ENCODE peak calls at places on chromosomes 6 and 20, in four cellular contexts. O, Q, K and M are unnamed samples.

GRCh38 chr20:16661738-16662137 is 68.1 kb upstream of the SNRPB2 start:
- DNase-seq in O (no peak), Q (no peak), K (no peak), M (no peak)

GRCh38 chr6:7568021-7568420 is 22.0 kb upstream of the SNRNP48 start:
- DNase-seq in O (no peak), Q (no peak), K (no peak), M (no peak)

GRCh38 chr20:20465259-20465658 is 97.4 kb downstream of the INSM1 start:
- DNase-seq in O (no peak), Q (no peak), K (no peak), M (peak)

GRCh38 chr6:157822221-157823000 is 635 bp upstream of the SNX9 start:
- DNase-seq in O (peak), Q (peak), K (no peak), M (peak)

GRCh38 chr6:122730775-122731386 is 48.6 kb upstream of the FABP7 start:
- DNase-seq in O (no peak), Q (peak), K (peak), M (no peak)

GRCh38 chr6:292506-293184 is 358 bp downstream of the DUSP22 start:
- DNase-seq in O (peak), Q (peak), K (peak), M (peak)

GRCh38 chr6:35728663-35729348 is 8.0 kb upstream of the ARMC12 start:
- DNase-seq in O (no peak), Q (no peak), K (no peak), M (no peak)

GRCh38 chr20:1331101-1331500 is 2.2 kb upstream of the SDCBP2 start:
- DNase-seq in O (no peak), Q (no peak), K (no peak), M (no peak)

GRCh38 chr6:84588697-84589080 is 175.7 kb downstream of the TBX18 start:
- DNase-seq in O (no peak), Q (no peak), K (no peak), M (no peak)

GRCh38 chr20:44089987-44090674 is 96.9 kb downstream of the JPH2 start:
- DNase-seq in O (peak), Q (peak), K (peak), M (no peak)

GRCh38 chr6:53647437-53648094 is 18.0 kb downstream of the KLHL31 start:
- DNase-seq in O (no peak), Q (no peak), K (no peak), M (no peak)

GRCh38 chr6:73515204-73516101 is 5.4 kb downstream of the EEF1A1 start:
- DNase-seq in O (no peak), Q (peak), K (peak), M (peak)

GRCh38 chr6:108557494-108558371 is 3.0 kb upstream of the FOXO3 start:
- DNase-seq in O (no peak), Q (peak), K (peak), M (peak)

GRCh38 chr6:115910147-115910546 is 150.5 kb downstream of the FRK start:
- DNase-seq in O (no peak), Q (no peak), K (no peak), M (no peak)

GRCh38 chr20:36002855-36003254 is 34.5 kb downstream of the CNBD2 start:
- DNase-seq in O (no peak), Q (no peak), K (no peak), M (no peak)

GRCh38 chr20:805713-806112 is 27.8 kb upstream of the FAM110A start:
- DNase-seq in O (no peak), Q (no peak), K (no peak), M (no peak)

GRCh38 chr6:145891565-145891964 is 72.6 kb downstream of the SHPRH start:
- DNase-seq in O (no peak), Q (no peak), K (no peak), M (no peak)

GRCh38 chr6:122839906-122840305 is 50.8 kb downstream of the SMPDL3A start:
- DNase-seq in O (no peak), Q (no peak), K (no peak), M (no peak)

GRCh38 chr6:108755257-108756240 is 92.7 kb upstream of the ARMC2 start:
- DNase-seq in O (no peak), Q (no peak), K (no peak), M (no peak)

GRCh38 chr20:61806995-61807394 is 258.7 kb downstream of the TAF4 start:
- DNase-seq in O (no peak), Q (no peak), K (no peak), M (peak)

GRCh38 chr6:35590622-35591066 is 77.9 kb upstream of the TULP1 start:
- DNase-seq in O (no peak), Q (no peak), K (no peak), M (no peak)

GRCh38 chr6:37049990-37050853 is 44.8 kb downstream of the FGD2 start:
- DNase-seq in O (no peak), Q (peak), K (no peak), M (no peak)
- TF ChIP-seq NR3C1 in O (no peak), Q (no peak), K (no peak), M (no peak)

GRCh38 chr20:13839421-13840092 is 54.7 kb downstream of the NDUFAF5 start:
- DNase-seq in O (no peak), Q (no peak), K (no peak), M (no peak)
- TF ChIP-seq NR3C1 in O (no peak), Q (no peak), K (no peak), M (no peak)

DNA sequence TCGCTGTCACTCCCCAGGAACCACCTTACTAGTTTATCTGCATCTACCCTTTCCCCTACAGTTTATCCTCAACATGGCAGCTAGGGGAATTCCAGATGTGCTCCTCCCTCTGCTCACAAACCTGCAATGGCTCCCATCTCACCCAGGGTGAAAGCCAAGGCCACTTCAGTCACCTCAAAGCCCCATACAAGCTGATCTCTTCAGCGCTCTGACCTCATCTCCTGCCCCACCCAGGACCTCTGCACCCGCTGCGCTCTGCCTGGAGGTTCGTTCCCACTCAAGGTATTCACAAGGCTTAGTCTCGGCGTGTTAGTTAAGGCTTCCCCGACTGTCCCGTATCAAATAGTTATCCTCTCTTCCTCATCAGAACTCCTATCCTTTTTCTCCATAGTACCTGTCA is 28.6 kb upstream of the SPDEF start:
- DNase-seq in O (no peak), Q (no peak), K (no peak), M (no peak)
- TF ChIP-seq NR3C1 in O (no peak), Q (no peak), K (no peak), M (no peak)

DNA sequence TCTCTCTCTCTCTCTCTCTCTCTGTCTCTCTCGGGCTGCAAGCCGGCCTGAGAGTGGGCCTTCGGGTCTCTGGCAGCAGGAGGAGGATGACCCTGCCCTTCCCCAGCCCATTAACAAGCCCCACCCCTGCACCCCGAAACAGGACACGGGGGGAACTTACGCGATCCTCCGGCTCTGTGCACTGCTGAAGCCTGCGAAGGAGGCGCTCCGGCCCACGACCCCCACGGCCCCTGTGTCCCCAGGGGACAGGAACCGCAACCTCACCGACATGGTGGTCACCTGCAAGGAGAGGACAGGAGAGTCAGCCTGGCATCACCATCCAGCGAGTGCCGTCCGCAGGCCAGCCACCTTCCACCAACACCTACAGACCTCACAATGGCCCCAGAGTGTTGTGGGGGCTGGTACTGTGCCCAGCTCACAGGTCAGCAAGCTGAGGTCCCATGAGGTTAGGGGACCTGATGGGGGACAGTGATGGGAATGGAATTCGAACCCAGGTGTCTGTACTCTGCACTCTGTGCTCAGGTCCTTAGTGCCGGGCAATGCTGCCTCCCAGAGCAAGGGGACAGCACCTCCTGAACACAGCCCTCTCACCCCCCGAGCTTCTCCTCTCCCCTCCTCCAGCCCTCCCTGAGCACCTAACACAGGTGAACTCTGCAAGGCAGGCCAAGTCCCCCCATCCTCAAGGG is 60.6 kb downstream of the RIPOR3 start:
- DNase-seq in O (no peak), Q (no peak), K (no peak), M (no peak)
- TF ChIP-seq NR3C1 in O (no peak), Q (no peak), K (no peak), M (no peak)

GRCh38 chr6:167467282-167467681 is 142.4 kb downstream of the TTLL2 start:
- DNase-seq in O (no peak), Q (no peak), K (no peak), M (no peak)

GRCh38 chr6:167470101-167470835 is 145.4 kb downstream of the TTLL2 start:
- DNase-seq in O (no peak), Q (no peak), K (no peak), M (no peak)

GRCh38 chr6:167469101-167469500 is 144.2 kb downstream of the TTLL2 start:
- DNase-seq in O (no peak), Q (no peak), K (no peak), M (no peak)

GRCh38 chr6:167469655-167470054 is 144.8 kb downstream of the TTLL2 start:
- DNase-seq in O (no peak), Q (no peak), K (no peak), M (no peak)

GRCh38 chr6:167467793-167468431 is 143.0 kb downstream of the TTLL2 start:
- DNase-seq in O (no peak), Q (peak), K (no peak), M (no peak)
- TF ChIP-seq NR3C1 in O (no peak), Q (no peak), K (no peak), M (no peak)

DNA sequence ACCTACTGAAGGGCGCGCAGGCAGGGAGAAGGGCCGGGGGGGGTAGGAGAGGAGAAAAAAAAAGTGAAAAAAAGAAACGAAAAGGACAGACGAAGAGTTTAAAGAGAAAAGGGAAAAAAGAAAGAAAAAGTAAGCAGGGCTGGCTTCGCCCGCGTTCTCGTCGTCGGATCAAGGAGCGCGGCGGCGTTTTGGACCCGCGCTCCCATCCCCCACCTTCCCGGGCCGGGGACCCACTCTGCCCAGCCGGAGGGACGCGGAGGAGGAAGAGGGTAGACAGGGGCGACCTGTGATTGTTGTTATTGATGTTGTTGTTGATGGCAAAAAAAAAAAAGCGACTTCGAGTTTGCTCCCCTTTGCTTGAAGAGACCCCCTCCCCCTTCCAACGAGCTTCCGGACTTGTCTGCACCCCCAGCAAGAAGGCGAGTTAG is 2.4 kb downstream of the SOX4 start:
- DNase-seq in O (no peak), Q (no peak), K (no peak), M (no peak)
- TF ChIP-seq NR3C1 in O (no peak), Q (no peak), K (no peak), M (no peak)

GRCh38 chr6:160945516-160946177 is 45.9 kb upstream of the MAP3K4 start:
- DNase-seq in O (no peak), Q (no peak), K (no peak), M (no peak)

GRCh38 chr6:160950507-160950906 is 41.1 kb upstream of the MAP3K4 start:
- DNase-seq in O (peak), Q (no peak), K (no peak), M (no peak)

GRCh38 chr6:160951187-160952030 is 40.2 kb upstream of the MAP3K4 start:
- DNase-seq in O (no peak), Q (peak), K (no peak), M (no peak)

GRCh38 chr6:160952633-160953281 is 38.8 kb upstream of the MAP3K4 start:
- DNase-seq in O (no peak), Q (no peak), K (no peak), M (no peak)

GRCh38 chr6:160949531-160949930 is 42.0 kb upstream of the MAP3K4 start:
- DNase-seq in O (no peak), Q (no peak), K (no peak), M (no peak)
- TF ChIP-seq NR3C1 in O (no peak), Q (no peak), K (no peak), M (no peak)

DNA sequence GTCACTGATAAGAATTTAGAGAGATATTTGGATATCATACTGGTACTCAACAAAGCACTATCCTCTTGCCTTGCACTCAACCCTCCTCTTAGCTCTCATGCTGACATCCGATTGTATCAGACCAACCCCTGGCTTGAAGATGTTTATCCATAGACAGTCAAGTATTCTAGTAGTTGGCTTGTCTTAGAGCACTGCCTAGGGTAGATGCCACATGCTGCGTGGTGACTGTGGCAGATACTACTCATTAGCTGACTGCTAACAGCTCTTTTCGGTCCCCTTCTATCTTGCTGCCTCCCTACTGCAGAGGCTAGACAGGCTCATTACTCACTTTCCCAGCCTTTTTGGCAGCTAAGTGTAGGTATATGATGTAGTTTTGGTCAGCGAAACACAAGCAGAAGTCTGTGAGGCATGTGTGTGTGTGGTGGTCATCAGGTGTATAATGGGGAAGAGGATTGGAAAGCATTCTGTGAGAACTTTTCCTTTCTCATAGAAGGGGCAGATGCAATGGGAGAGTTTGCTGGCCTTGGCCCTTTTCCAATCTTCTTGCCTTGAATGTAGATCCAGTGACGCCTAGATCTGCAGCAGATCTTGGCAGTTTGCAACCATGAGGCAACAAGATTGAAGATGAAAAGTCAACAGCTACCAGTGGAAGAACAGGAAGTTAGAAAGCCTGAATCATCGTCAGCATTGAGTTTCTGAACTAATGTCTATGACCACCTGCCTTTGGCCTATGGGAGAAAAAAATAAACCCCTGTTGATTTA is 4.4 kb upstream of the IFNGR1 start:
- DNase-seq in O (no peak), Q (peak), K (peak), M (no peak)
- TF ChIP-seq NR3C1 in O (no peak), Q (no peak), K (no peak), M (no peak)